ENCODE peak calls at places on chromosome 16, in seven cellular contexts. One of them, this sample, is unnamed.

GRCh38 chr16:89407925-89408300 is 82.4 kb downstream of the ANKRD11 start:
- DNase-seq in mammary epithelial cell: no peak
- DNase-seq in heart left ventricle: no peak
- DNase-seq in adrenal gland: peak
- DNase-seq in neural progenitor cell: no peak
- DNase-seq in cardiac muscle cell: peak
- DNase-seq in fibroblast of lung: no peak
- DNase-seq in this sample: no peak

GRCh38 chr16:63890072-63890471 is 1231.8 kb downstream of the CDH11 start:
- DNase-seq in adrenal gland: peak
- DNase-seq in neural progenitor cell: no peak
- DNase-seq in fibroblast of lung: peak
- DNase-seq in heart left ventricle: peak
- DNase-seq in mammary epithelial cell: peak
- DNase-seq in cardiac muscle cell: peak
- DNase-seq in this sample: peak

GRCh38 chr16:66478733-66479511 is 51.8 kb downstream of the BEAN1 start:
- DNase-seq in cardiac muscle cell: peak
- DNase-seq in adrenal gland: peak
- DNase-seq in heart left ventricle: peak
- DNase-seq in mammary epithelial cell: peak
- DNase-seq in neural progenitor cell: peak
- DNase-seq in fibroblast of lung: peak
- DNase-seq in this sample: peak

GRCh38 chr16:69182730-69183416 is 4.1 kb upstream of the SNTB2 start:
- DNase-seq in adrenal gland: no peak
- DNase-seq in cardiac muscle cell: no peak
- DNase-seq in neural progenitor cell: no peak
- DNase-seq in mammary epithelial cell: peak
- DNase-seq in heart left ventricle: no peak
- DNase-seq in fibroblast of lung: no peak
- DNase-seq in this sample: no peak

GRCh38 chr16:72588554-72588953 is 416.6 kb upstream of the PMFBP1 start:
- DNase-seq in neural progenitor cell: no peak
- DNase-seq in adrenal gland: no peak
- DNase-seq in heart left ventricle: no peak
- DNase-seq in mammary epithelial cell: no peak
- DNase-seq in cardiac muscle cell: no peak
- DNase-seq in fibroblast of lung: peak
- DNase-seq in this sample: no peak

GRCh38 chr16:16045311-16045710 is 95.9 kb downstream of the ABCC1 start:
- DNase-seq in neural progenitor cell: no peak
- DNase-seq in adrenal gland: no peak
- DNase-seq in mammary epithelial cell: peak
- DNase-seq in fibroblast of lung: no peak
- DNase-seq in cardiac muscle cell: peak
- DNase-seq in heart left ventricle: no peak
- DNase-seq in this sample: peak

GRCh38 chr16:2839650-2840450 is 9.7 kb downstream of the ZG16B start:
- DNase-seq in neural progenitor cell: no peak
- DNase-seq in heart left ventricle: no peak
- DNase-seq in mammary epithelial cell: no peak
- DNase-seq in cardiac muscle cell: no peak
- DNase-seq in fibroblast of lung: no peak
- DNase-seq in adrenal gland: no peak
- DNase-seq in this sample: no peak

GRCh38 chr16:67278773-67279295 is 498 bp upstream of the PLEKHG4 start:
- DNase-seq in heart left ventricle: no peak
- DNase-seq in fibroblast of lung: no peak
- DNase-seq in neural progenitor cell: peak
- DNase-seq in cardiac muscle cell: no peak
- DNase-seq in mammary epithelial cell: no peak
- DNase-seq in adrenal gland: no peak
- DNase-seq in this sample: no peak

GRCh38 chr16:47612711-47613110 is 151.6 kb downstream of the PHKB start:
- DNase-seq in mammary epithelial cell: peak
- DNase-seq in heart left ventricle: no peak
- DNase-seq in adrenal gland: no peak
- DNase-seq in fibroblast of lung: no peak
- DNase-seq in neural progenitor cell: no peak
- DNase-seq in cardiac muscle cell: no peak
- DNase-seq in this sample: peak

GRCh38 chr16:47574091-47575054 is 113.2 kb downstream of the PHKB start:
- DNase-seq in fibroblast of lung: peak
- DNase-seq in cardiac muscle cell: peak
- DNase-seq in adrenal gland: no peak
- DNase-seq in heart left ventricle: no peak
- DNase-seq in mammary epithelial cell: peak
- DNase-seq in neural progenitor cell: peak
- DNase-seq in this sample: peak

GRCh38 chr16:75532142-75532765 is 3.7 kb downstream of the CHST5 start:
- DNase-seq in heart left ventricle: no peak
- DNase-seq in cardiac muscle cell: no peak
- DNase-seq in mammary epithelial cell: no peak
- DNase-seq in fibroblast of lung: no peak
- DNase-seq in neural progenitor cell: no peak
- DNase-seq in adrenal gland: no peak
- DNase-seq in this sample: no peak

GRCh38 chr16:81143921-81144471 is 47.8 kb upstream of the GCSH start:
- DNase-seq in mammary epithelial cell: peak
- DNase-seq in heart left ventricle: no peak
- DNase-seq in neural progenitor cell: no peak
- DNase-seq in adrenal gland: no peak
- DNase-seq in fibroblast of lung: no peak
- DNase-seq in cardiac muscle cell: no peak
- DNase-seq in this sample: peak

GRCh38 chr16:89370081-89370511 is 120.3 kb downstream of the ANKRD11 start:
- DNase-seq in mammary epithelial cell: peak
- DNase-seq in fibroblast of lung: peak
- DNase-seq in heart left ventricle: no peak
- DNase-seq in neural progenitor cell: no peak
- DNase-seq in adrenal gland: no peak
- DNase-seq in cardiac muscle cell: no peak
- DNase-seq in this sample: no peak

GRCh38 chr16:79864781-79865391 is 264.3 kb upstream of the MAF start:
- DNase-seq in adrenal gland: no peak
- DNase-seq in cardiac muscle cell: no peak
- DNase-seq in fibroblast of lung: no peak
- DNase-seq in heart left ventricle: no peak
- DNase-seq in neural progenitor cell: no peak
- DNase-seq in mammary epithelial cell: no peak
- DNase-seq in this sample: no peak

GRCh38 chr16:31016018-31016417 is 5.6 kb upstream of the STX1B start:
- DNase-seq in neural progenitor cell: no peak
- DNase-seq in cardiac muscle cell: no peak
- DNase-seq in fibroblast of lung: no peak
- DNase-seq in heart left ventricle: no peak
- DNase-seq in mammary epithelial cell: no peak
- DNase-seq in adrenal gland: no peak
- DNase-seq in this sample: no peak
- TF ChIP-seq CTCF in neural progenitor cell: peak
- TF ChIP-seq CTCF in cardiac muscle cell: no peak
- TF ChIP-seq CTCF in fibroblast of lung: no peak
- TF ChIP-seq CTCF in heart left ventricle: no peak
- TF ChIP-seq CTCF in mammary epithelial cell: no peak
- TF ChIP-seq CTCF in adrenal gland: no peak
- TF ChIP-seq CTCF in this sample: no peak

GRCh38 chr16:13391337-13391736 is 489.9 kb downstream of the SHISA9 start:
- DNase-seq in adrenal gland: no peak
- DNase-seq in fibroblast of lung: no peak
- DNase-seq in neural progenitor cell: no peak
- DNase-seq in mammary epithelial cell: no peak
- DNase-seq in heart left ventricle: no peak
- DNase-seq in cardiac muscle cell: no peak
- DNase-seq in this sample: no peak
- TF ChIP-seq CTCF in adrenal gland: no peak
- TF ChIP-seq CTCF in fibroblast of lung: no peak
- TF ChIP-seq CTCF in neural progenitor cell: no peak
- TF ChIP-seq CTCF in mammary epithelial cell: no peak
- TF ChIP-seq CTCF in heart left ventricle: no peak
- TF ChIP-seq CTCF in cardiac muscle cell: no peak
- TF ChIP-seq CTCF in this sample: no peak

GRCh38 chr16:8565498-8565897 is 24.8 kb downstream of the TMEM114 start:
- DNase-seq in cardiac muscle cell: no peak
- DNase-seq in heart left ventricle: no peak
- DNase-seq in fibroblast of lung: no peak
- DNase-seq in mammary epithelial cell: no peak
- DNase-seq in neural progenitor cell: peak
- DNase-seq in adrenal gland: no peak
- DNase-seq in this sample: no peak

GRCh38 chr16:8568231-8568617 is 22.1 kb downstream of the TMEM114 start:
- DNase-seq in adrenal gland: no peak
- DNase-seq in heart left ventricle: no peak
- DNase-seq in fibroblast of lung: peak
- DNase-seq in cardiac muscle cell: no peak
- DNase-seq in neural progenitor cell: no peak
- DNase-seq in mammary epithelial cell: no peak
- DNase-seq in this sample: no peak

GRCh38 chr16:8564934-8565345 is 25.4 kb downstream of the TMEM114 start:
- DNase-seq in neural progenitor cell: no peak
- DNase-seq in mammary epithelial cell: no peak
- DNase-seq in fibroblast of lung: no peak
- DNase-seq in cardiac muscle cell: no peak
- DNase-seq in adrenal gland: no peak
- DNase-seq in heart left ventricle: no peak
- DNase-seq in this sample: no peak

GRCh38 chr16:8569650-8570338 is 20.5 kb downstream of the TMEM114 start:
- DNase-seq in heart left ventricle: no peak
- DNase-seq in adrenal gland: no peak
- DNase-seq in neural progenitor cell: peak
- DNase-seq in fibroblast of lung: no peak
- DNase-seq in mammary epithelial cell: no peak
- DNase-seq in cardiac muscle cell: no peak
- DNase-seq in this sample: no peak

DNA sequence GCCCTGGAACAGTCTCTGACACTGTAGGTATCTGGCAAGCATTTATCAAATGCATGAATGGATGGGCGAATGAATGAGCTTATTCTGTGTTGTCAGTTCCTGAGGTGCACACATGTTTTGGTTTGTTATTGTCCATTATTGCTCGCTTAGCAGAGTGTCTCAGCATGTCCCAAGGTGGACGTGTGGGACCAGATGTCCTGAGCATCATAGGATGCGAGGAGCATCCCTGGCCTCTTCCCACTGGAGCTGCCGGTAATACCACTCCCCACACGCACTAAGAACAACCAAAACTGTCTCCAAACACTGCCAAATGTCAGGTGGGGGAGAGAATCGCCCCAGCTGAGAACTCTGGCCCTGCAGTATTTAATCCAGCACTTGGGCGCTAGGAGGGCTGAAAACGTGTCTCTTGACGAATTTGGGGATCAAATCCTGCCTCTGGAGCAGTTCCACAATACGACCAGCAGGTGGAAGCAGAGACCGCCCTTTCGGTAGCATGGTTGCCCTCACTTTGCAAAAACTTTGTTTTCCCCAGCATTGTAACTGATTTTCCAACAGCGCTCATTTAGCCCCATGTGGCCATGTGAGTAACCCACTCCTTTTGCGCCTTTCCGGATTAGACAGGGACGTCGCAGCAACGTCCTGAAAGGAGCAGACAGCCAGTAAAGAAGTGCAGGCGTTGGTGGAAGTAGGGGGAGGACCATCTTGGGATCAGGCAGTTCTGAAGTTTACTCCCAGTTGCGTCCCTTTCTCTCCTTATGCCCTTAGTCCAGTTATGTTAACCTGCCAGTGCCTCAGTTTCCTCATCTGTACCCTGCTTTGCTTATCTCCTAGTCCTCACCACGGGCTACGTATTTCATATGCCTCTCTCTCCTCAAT is 22.7 kb downstream of the TMEM114 start:
- DNase-seq in cardiac muscle cell: peak
- DNase-seq in adrenal gland: peak
- DNase-seq in mammary epithelial cell: peak
- DNase-seq in fibroblast of lung: peak
- DNase-seq in neural progenitor cell: peak
- DNase-seq in heart left ventricle: peak
- DNase-seq in this sample: peak
- TF ChIP-seq CTCF in cardiac muscle cell: peak
- TF ChIP-seq CTCF in adrenal gland: peak
- TF ChIP-seq CTCF in mammary epithelial cell: peak
- TF ChIP-seq CTCF in fibroblast of lung: peak
- TF ChIP-seq CTCF in neural progenitor cell: peak
- TF ChIP-seq CTCF in heart left ventricle: peak
- TF ChIP-seq CTCF in this sample: peak

GRCh38 chr16:57048095-57048494 is 44.3 kb upstream of the CPNE2 start:
- DNase-seq in heart left ventricle: no peak
- DNase-seq in cardiac muscle cell: no peak
- DNase-seq in adrenal gland: no peak
- DNase-seq in neural progenitor cell: no peak
- DNase-seq in mammary epithelial cell: no peak
- DNase-seq in fibroblast of lung: no peak
- DNase-seq in this sample: no peak

GRCh38 chr16:57044931-57045693 is 47.3 kb upstream of the CPNE2 start:
- DNase-seq in fibroblast of lung: no peak
- DNase-seq in adrenal gland: no peak
- DNase-seq in neural progenitor cell: no peak
- DNase-seq in heart left ventricle: no peak
- DNase-seq in mammary epithelial cell: no peak
- DNase-seq in cardiac muscle cell: no peak
- DNase-seq in this sample: no peak

GRCh38 chr16:57042157-57043111 is 49.9 kb upstream of the CPNE2 start:
- DNase-seq in heart left ventricle: no peak
- DNase-seq in mammary epithelial cell: peak
- DNase-seq in neural progenitor cell: no peak
- DNase-seq in cardiac muscle cell: no peak
- DNase-seq in fibroblast of lung: peak
- DNase-seq in adrenal gland: peak
- DNase-seq in this sample: peak

GRCh38 chr16:57043248-57043647 is 49.1 kb upstream of the CPNE2 start:
- DNase-seq in heart left ventricle: no peak
- DNase-seq in fibroblast of lung: no peak
- DNase-seq in adrenal gland: no peak
- DNase-seq in mammary epithelial cell: no peak
- DNase-seq in cardiac muscle cell: no peak
- DNase-seq in neural progenitor cell: no peak
- DNase-seq in this sample: no peak

GRCh38 chr16:57045694-57046381 is 46.5 kb upstream of the CPNE2 start:
- DNase-seq in neural progenitor cell: peak
- DNase-seq in cardiac muscle cell: peak
- DNase-seq in mammary epithelial cell: no peak
- DNase-seq in fibroblast of lung: peak
- DNase-seq in adrenal gland: no peak
- DNase-seq in heart left ventricle: peak
- DNase-seq in this sample: peak
- TF ChIP-seq CTCF in neural progenitor cell: peak
- TF ChIP-seq CTCF in cardiac muscle cell: peak
- TF ChIP-seq CTCF in mammary epithelial cell: peak
- TF ChIP-seq CTCF in fibroblast of lung: peak
- TF ChIP-seq CTCF in adrenal gland: no peak
- TF ChIP-seq CTCF in heart left ventricle: peak
- TF ChIP-seq CTCF in this sample: no peak